ENCODE peak calls at places on chromosomes 1 and 21, in ten cellular contexts. T is mucosa of descending colon, Z is heart left ventricle, Q is right lobe of liver, I is heart right ventricle, P is NT2/D1, A is aorta, D is thyroid gland, L is left lung, J is GM23338. F is an unnamed sample. For H3K36me3, the result is how much of the 10 kb centered on the place peaks cover.

GRCh38 chr1:202210370-202210769 is 16.8 kb downstream of the LGR6 start:
- DNase-seq in J (peak), L (peak), A (no peak), I (no peak), D (peak), Q (no peak), P (no peak), T (no peak), Z (no peak), F (no peak)

GRCh38 chr1:244341455-244342450 is 110.0 kb downstream of the ADSS2 start:
- DNase-seq in I (no peak), T (no peak), A (no peak), Z (no peak), L (no peak), Q (no peak), J (peak), P (peak), D (peak), F (no peak)

GRCh38 chr1:14304381-14304865 is 294.1 kb upstream of the KAZN start:
- DNase-seq in J (no peak), Q (no peak), T (no peak), D (peak), I (no peak), L (no peak), A (no peak), P (no peak), Z (no peak), F (no peak)

GRCh38 chr21:44984792-44985440 is 45.1 kb downstream of the SLX9 start:
- DNase-seq in D (no peak), Z (peak), J (peak), T (peak), P (no peak), A (peak), Q (peak), L (peak), I (peak), F (no peak)

GRCh38 chr1:225654277-225654597 is 1.3 kb upstream of the ENAH start:
- DNase-seq in I (no peak), A (no peak), D (no peak), J (peak), L (no peak), Z (no peak), Q (no peak), P (no peak), T (no peak), F (no peak)

GRCh38 chr1:67514299-67514698 is 84.1 kb upstream of the SERBP1 start:
- DNase-seq in Z (no peak), A (no peak), T (no peak), J (no peak), D (no peak), Q (no peak), L (no peak), P (no peak), I (no peak), F (no peak)

GRCh38 chr1:165566091-165566490 is 22.3 kb downstream of the LRRC52 start:
- DNase-seq in P (no peak), Z (no peak), Q (no peak), T (no peak), I (no peak), A (no peak), D (no peak), L (no peak), J (no peak), F (no peak)

GRCh38 chr1:41662656-41663437 is 178.4 kb upstream of the EDN2 start:
- DNase-seq in L (peak), A (peak), P (no peak), D (peak), Q (no peak), J (peak), T (peak), Z (no peak), I (peak), F (peak)

GRCh38 chr1:160997323-160998038 is 23.5 kb downstream of the F11R start:
- DNase-seq in T (peak), L (no peak), I (peak), J (peak), Z (peak), P (no peak), A (no peak), D (peak), Q (peak), F (peak)

GRCh38 chr21:42758721-42759593 is 105.5 kb downstream of the PDE9A start:
- DNase-seq in Z (peak), J (no peak), I (no peak), T (no peak), L (peak), A (no peak), D (no peak), Q (no peak), P (no peak), F (no peak)
- H3K36me3 ChIP-seq in Z (under half), J (under half), I (under half), T (under half), L (under half), A (under half), D (under half), Q (under half), P (half or more), F (under half)

GRCh38 chr21:46191686-46192575 is 7.7 kb upstream of the SPATC1L start:
- DNase-seq in P (no peak), J (no peak), T (peak), Q (no peak), L (no peak), A (peak), I (no peak), D (no peak), Z (peak), F (peak)
- H3K36me3 ChIP-seq in P (half or more), J (under half), T (under half), Q (half or more), L (half or more), A (under half), I (under half), D (under half), Z (under half), F (under half)

DNA sequence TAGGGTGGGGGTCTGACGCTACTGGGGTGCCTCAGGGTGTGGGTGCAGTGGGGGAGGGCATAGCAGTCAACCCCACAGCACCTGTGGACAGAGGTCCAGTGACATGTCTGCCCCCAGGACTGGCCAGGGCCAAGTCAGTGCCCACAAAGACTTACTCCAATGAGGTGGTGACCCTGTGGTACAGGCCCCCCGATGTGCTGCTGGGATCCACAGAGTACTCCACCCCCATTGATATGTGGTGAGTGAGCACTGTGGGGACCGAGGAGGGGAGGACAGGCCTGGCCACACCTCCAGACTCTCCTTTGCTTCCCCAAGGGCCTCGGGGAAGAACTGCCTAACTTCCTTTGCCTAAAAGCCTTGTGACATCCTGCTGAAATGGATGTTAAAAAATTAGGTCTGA is 23.5 kb downstream of the CDK18 start:
- DNase-seq in D (no peak), A (no peak), J (no peak), Z (no peak), T (no peak), L (no peak), P (no peak), Q (no peak), I (no peak), F (no peak)
- H3K36me3 ChIP-seq in D (under half), A (under half), J (under half), Z (under half), T (under half), L (under half), P (half or more), Q (under half), I (under half), F (under half)

DNA sequence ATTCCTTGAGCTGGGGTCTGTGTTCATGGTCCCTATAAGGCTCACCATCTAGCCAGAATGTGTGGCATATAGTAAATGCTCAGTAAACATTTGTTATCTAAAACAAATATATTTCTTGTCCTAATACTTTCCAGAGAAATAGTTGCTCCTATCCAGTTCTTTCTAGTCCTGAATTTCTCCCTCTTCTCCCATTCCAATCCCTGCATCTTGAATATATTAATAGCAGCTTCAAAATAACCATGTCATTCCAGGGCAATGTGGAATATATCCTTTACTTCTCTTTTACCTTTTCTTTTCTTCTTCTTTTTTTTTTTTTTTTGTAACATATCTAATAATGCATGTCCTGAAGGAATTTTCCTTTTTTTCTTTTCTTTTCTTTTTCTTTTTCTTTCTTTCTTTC is 10.4 kb downstream of the DNAJB4 start:
- DNase-seq in I (no peak), D (no peak), T (no peak), L (no peak), A (no peak), Z (no peak), Q (no peak), J (no peak), P (no peak), F (no peak)
- H3K36me3 ChIP-seq in I (under half), D (under half), T (under half), L (under half), A (under half), Z (under half), Q (under half), J (under half), P (half or more), F (under half)

GRCh38 chr1:200478239-200478623 is 68.4 kb upstream of the ZNF281 start:
- DNase-seq in D (no peak), Z (no peak), J (no peak), T (no peak), A (no peak), L (no peak), I (no peak), P (no peak), Q (no peak), F (no peak)

GRCh38 chr1:200483491-200484143 is 73.8 kb upstream of the ZNF281 start:
- DNase-seq in A (no peak), Z (no peak), P (peak), T (no peak), J (peak), L (no peak), D (no peak), Q (no peak), I (no peak), F (no peak)

GRCh38 chr1:200478945-200479558 is 69.2 kb upstream of the ZNF281 start:
- DNase-seq in A (no peak), J (no peak), D (no peak), Q (no peak), I (no peak), P (no peak), T (no peak), L (no peak), Z (no peak), F (no peak)

GRCh38 chr1:200474633-200475032 is 64.8 kb upstream of the ZNF281 start:
- DNase-seq in T (no peak), A (no peak), Q (no peak), J (no peak), D (no peak), L (no peak), Z (no peak), P (no peak), I (no peak), F (no peak)

GRCh38 chr1:200479816-200480215 is 70.0 kb upstream of the ZNF281 start:
- DNase-seq in I (no peak), T (no peak), J (no peak), Z (no peak), P (no peak), D (no peak), L (no peak), A (no peak), Q (peak), F (no peak)
- H3K36me3 ChIP-seq in I (under half), T (under half), J (under half), Z (under half), P (under half), D (under half), L (under half), A (under half), Q (under half), F (under half)

GRCh38 chr21:46435786-46436227 is 22.9 kb upstream of the DIP2A start:
- DNase-seq in D (no peak), A (no peak), L (no peak), I (no peak), T (no peak), P (no peak), Q (no peak), J (peak), Z (peak), F (no peak)
- H3K36me3 ChIP-seq in D (under half), A (under half), L (half or more), I (under half), T (under half), P (half or more), Q (under half), J (under half), Z (under half), F (half or more)

DNA sequence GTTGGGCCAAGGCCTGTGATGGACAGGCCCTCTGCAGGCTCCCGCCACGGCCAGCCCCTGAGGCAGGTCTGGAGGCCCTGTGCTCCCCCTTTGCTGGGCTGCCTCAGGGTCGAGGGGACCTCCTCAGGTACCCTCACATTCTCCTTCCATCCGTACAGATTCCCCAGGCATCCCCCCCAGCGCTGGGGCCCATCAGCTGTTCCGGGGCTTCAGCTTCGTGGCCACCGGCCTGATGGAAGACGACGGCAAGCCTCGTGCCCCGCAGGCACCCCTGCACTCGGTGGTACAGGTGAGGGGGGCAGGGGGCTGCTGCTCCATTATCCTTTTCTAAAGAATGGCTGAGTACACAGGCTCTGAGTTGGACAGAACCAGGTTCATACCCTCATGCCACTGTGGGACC is 29.1 kb downstream of the RPS6KA1 start:
- DNase-seq in L (no peak), Q (no peak), A (no peak), D (no peak), J (no peak), T (no peak), Z (no peak), I (no peak), P (no peak), F (no peak)
- H3K36me3 ChIP-seq in L (half or more), Q (under half), A (under half), D (half or more), J (under half), T (under half), Z (under half), I (under half), P (half or more), F (under half)

GRCh38 chr1:236540813-236541465 is 17.2 kb downstream of the LGALS8 start:
- DNase-seq in L (no peak), D (no peak), J (no peak), Q (no peak), T (no peak), I (no peak), P (no peak), Z (no peak), A (no peak), F (no peak)
- H3K36me3 ChIP-seq in L (half or more), D (half or more), J (under half), Q (half or more), T (under half), I (half or more), P (half or more), Z (under half), A (under half), F (under half)

DNA sequence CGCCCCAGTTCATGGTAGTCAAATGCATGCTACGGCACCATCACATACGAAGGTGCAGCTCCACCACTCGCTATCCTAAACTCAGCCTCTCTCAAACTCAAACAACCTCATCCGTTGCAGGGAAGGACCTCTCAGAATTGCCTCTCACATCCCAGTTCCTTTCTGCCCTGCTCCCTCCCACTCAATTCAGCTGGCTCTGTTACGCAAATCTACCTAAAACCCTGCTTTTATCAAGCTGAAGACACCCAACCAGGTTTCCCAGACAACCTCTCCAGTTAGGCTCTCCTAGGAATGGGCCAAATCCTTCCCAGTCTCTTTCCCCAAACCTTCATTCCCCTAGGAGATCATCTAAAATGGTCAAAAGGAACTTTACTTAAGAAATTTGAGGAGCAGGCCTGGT is 62.9 kb downstream of the CLSTN1 start:
- DNase-seq in D (no peak), Q (no peak), L (no peak), A (no peak), Z (no peak), I (no peak), T (no peak), P (peak), J (peak), F (no peak)
- H3K36me3 ChIP-seq in D (under half), Q (under half), L (under half), A (under half), Z (under half), I (under half), T (under half), P (under half), J (under half), F (under half)

GRCh38 chr1:1788646-1789431 is 10.6 kb upstream of the NADK start:
- DNase-seq in A (no peak), L (no peak), T (peak), Q (no peak), P (no peak), D (no peak), I (no peak), Z (no peak), J (peak), F (no peak)
- H3K36me3 ChIP-seq in A (under half), L (half or more), T (under half), Q (half or more), P (half or more), D (under half), I (half or more), Z (under half), J (half or more), F (half or more)